ENCODE peak calls at places on chromosome 13, in eight cellular contexts. One of them, this sample, is unnamed.

GRCh38 chr13:107585466-107585865 is 629.9 kb downstream of the LIG4 start:
- DNase-seq in gastrocnemius medialis: no peak
- DNase-seq in ascending aorta: no peak
- DNase-seq in epithelial cell of esophagus: no peak
- DNase-seq in thyroid gland: no peak
- DNase-seq in pancreas: no peak
- DNase-seq in cardiac fibroblast: no peak
- DNase-seq in IMR-90: peak; percentile 46
- DNase-seq in this sample: peak; percentile 27

GRCh38 chr13:59319276-59319675 is 844.5 kb downstream of the DIAPH3 start:
- DNase-seq in gastrocnemius medialis: no peak
- DNase-seq in ascending aorta: no peak
- DNase-seq in epithelial cell of esophagus: no peak
- DNase-seq in thyroid gland: no peak
- DNase-seq in pancreas: no peak
- DNase-seq in cardiac fibroblast: no peak
- DNase-seq in IMR-90: no peak
- DNase-seq in this sample: no peak

GRCh38 chr13:33497146-33497845 is 211.7 kb upstream of the STARD13 start:
- DNase-seq in gastrocnemius medialis: no peak
- DNase-seq in ascending aorta: no peak
- DNase-seq in epithelial cell of esophagus: peak; percentile 37
- DNase-seq in thyroid gland: no peak
- DNase-seq in pancreas: no peak
- DNase-seq in cardiac fibroblast: no peak
- DNase-seq in IMR-90: peak; percentile 79
- DNase-seq in this sample: no peak

GRCh38 chr13:112256716-112257497 is 119.2 kb upstream of the SPACA7 start:
- DNase-seq in gastrocnemius medialis: no peak
- DNase-seq in ascending aorta: no peak
- DNase-seq in epithelial cell of esophagus: no peak
- DNase-seq in thyroid gland: no peak
- DNase-seq in pancreas: no peak
- DNase-seq in cardiac fibroblast: no peak
- DNase-seq in IMR-90: no peak
- DNase-seq in this sample: no peak

GRCh38 chr13:24923305-24923640 is 159.3 kb downstream of the RNF17 start:
- DNase-seq in gastrocnemius medialis: no peak
- DNase-seq in ascending aorta: no peak
- DNase-seq in epithelial cell of esophagus: no peak
- DNase-seq in thyroid gland: no peak
- DNase-seq in pancreas: no peak
- DNase-seq in cardiac fibroblast: peak; percentile 88
- DNase-seq in IMR-90: peak; percentile 75
- DNase-seq in this sample: peak; percentile 83

GRCh38 chr13:28528848-28529247 is 33.9 kb upstream of the FLT1 start:
- DNase-seq in gastrocnemius medialis: no peak
- DNase-seq in ascending aorta: no peak
- DNase-seq in epithelial cell of esophagus: no peak
- DNase-seq in thyroid gland: no peak
- DNase-seq in pancreas: no peak
- DNase-seq in cardiac fibroblast: no peak
- DNase-seq in IMR-90: no peak
- DNase-seq in this sample: no peak

GRCh38 chr13:27607125-27607524 is 13.2 kb downstream of the LNX2 start:
- DNase-seq in gastrocnemius medialis: peak; percentile 14
- DNase-seq in ascending aorta: peak; percentile 74
- DNase-seq in epithelial cell of esophagus: peak; percentile 78
- DNase-seq in thyroid gland: peak; percentile 14
- DNase-seq in pancreas: no peak
- DNase-seq in cardiac fibroblast: peak; percentile 88
- DNase-seq in IMR-90: peak; percentile 90
- DNase-seq in this sample: peak; percentile 67

GRCh38 chr13:73708393-73708985 is 425.7 kb downstream of the KLF12 start:
- DNase-seq in gastrocnemius medialis: no peak
- DNase-seq in ascending aorta: no peak
- DNase-seq in epithelial cell of esophagus: peak; percentile 83
- DNase-seq in thyroid gland: peak; percentile 68
- DNase-seq in pancreas: peak; percentile 59
- DNase-seq in cardiac fibroblast: peak; percentile 85
- DNase-seq in IMR-90: peak; percentile 71
- DNase-seq in this sample: peak; percentile 67

GRCh38 chr13:21603531-21604448 is at the start of gene MICU2:
- DNase-seq in gastrocnemius medialis: peak; percentile 75
- DNase-seq in ascending aorta: peak; percentile 95
- DNase-seq in epithelial cell of esophagus: peak; percentile 95
- DNase-seq in thyroid gland: peak; percentile 95
- DNase-seq in pancreas: peak; percentile 92
- DNase-seq in cardiac fibroblast: peak; percentile 94
- DNase-seq in IMR-90: peak; percentile 93
- DNase-seq in this sample: peak; percentile 92

GRCh38 chr13:33224686-33225085 is 60.9 kb downstream of the STARD13 start:
- DNase-seq in gastrocnemius medialis: no peak
- DNase-seq in ascending aorta: no peak
- DNase-seq in epithelial cell of esophagus: no peak
- DNase-seq in thyroid gland: no peak
- DNase-seq in pancreas: no peak
- DNase-seq in cardiac fibroblast: peak; percentile 51
- DNase-seq in IMR-90: peak; percentile 60
- DNase-seq in this sample: no peak

GRCh38 chr13:99811067-99811715 is 160.4 kb downstream of the ZIC5 start:
- DNase-seq in gastrocnemius medialis: no peak
- DNase-seq in ascending aorta: no peak
- DNase-seq in epithelial cell of esophagus: no peak
- DNase-seq in thyroid gland: no peak
- DNase-seq in pancreas: peak; percentile 19
- DNase-seq in cardiac fibroblast: no peak
- DNase-seq in IMR-90: no peak
- DNase-seq in this sample: no peak

GRCh38 chr13:39786091-39786490 is 130.6 kb downstream of the COG6 start:
- DNase-seq in gastrocnemius medialis: no peak
- DNase-seq in ascending aorta: no peak
- DNase-seq in epithelial cell of esophagus: no peak
- DNase-seq in thyroid gland: no peak
- DNase-seq in pancreas: no peak
- DNase-seq in cardiac fibroblast: peak; percentile 29
- DNase-seq in IMR-90: no peak
- DNase-seq in this sample: no peak

GRCh38 chr13:113121183-113121927 is 1.2 kb upstream of the F10 start:
- DNase-seq in gastrocnemius medialis: no peak
- DNase-seq in ascending aorta: peak; percentile 60
- DNase-seq in epithelial cell of esophagus: no peak
- DNase-seq in thyroid gland: no peak
- DNase-seq in pancreas: no peak
- DNase-seq in cardiac fibroblast: no peak
- DNase-seq in IMR-90: no peak
- DNase-seq in this sample: no peak

GRCh38 chr13:76014618-76015315 is 378.6 kb downstream of the LMO7 start:
- DNase-seq in gastrocnemius medialis: no peak
- DNase-seq in ascending aorta: no peak
- DNase-seq in epithelial cell of esophagus: peak; percentile 59
- DNase-seq in thyroid gland: peak; percentile 21
- DNase-seq in pancreas: no peak
- DNase-seq in cardiac fibroblast: peak; percentile 25
- DNase-seq in IMR-90: peak; percentile 80
- DNase-seq in this sample: peak; percentile 6

GRCh38 chr13:45775401-45775963 is 73.4 kb downstream of the CBY2 start:
- DNase-seq in gastrocnemius medialis: no peak
- DNase-seq in ascending aorta: no peak
- DNase-seq in epithelial cell of esophagus: no peak
- DNase-seq in thyroid gland: no peak
- DNase-seq in pancreas: no peak
- DNase-seq in cardiac fibroblast: no peak
- DNase-seq in IMR-90: no peak
- DNase-seq in this sample: no peak

DNA sequence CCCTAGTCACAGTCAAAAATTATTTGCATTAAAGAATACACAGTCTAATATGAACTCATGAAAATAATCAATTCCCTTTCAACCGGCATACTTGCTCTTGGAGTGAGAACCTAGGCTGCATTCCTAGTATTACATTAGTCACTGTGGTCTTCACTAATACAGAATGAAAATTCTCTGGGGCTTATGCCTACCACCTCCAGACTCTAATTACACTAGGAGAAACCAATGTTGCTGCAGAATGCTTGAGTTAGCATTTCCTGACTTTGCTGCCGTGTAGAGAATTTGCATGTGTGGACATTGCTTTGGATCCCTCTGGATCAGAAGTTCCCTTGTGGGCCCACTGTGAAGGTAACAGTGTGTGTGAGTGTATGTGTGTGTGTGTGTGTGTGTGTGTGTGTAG is 87.8 kb downstream of the CCNA1 start:
- DNase-seq in gastrocnemius medialis: no peak
- DNase-seq in ascending aorta: no peak
- DNase-seq in epithelial cell of esophagus: no peak
- DNase-seq in thyroid gland: no peak
- DNase-seq in pancreas: no peak
- DNase-seq in cardiac fibroblast: no peak
- DNase-seq in IMR-90: no peak
- DNase-seq in this sample: no peak
- H3K4me3 ChIP-seq in gastrocnemius medialis: no peak overlapping the region
- H3K4me3 ChIP-seq in ascending aorta: no peak overlapping the region
- H3K4me3 ChIP-seq in epithelial cell of esophagus: no peak overlapping the region
- H3K4me3 ChIP-seq in thyroid gland: no peak overlapping the region
- H3K4me3 ChIP-seq in pancreas: no peak overlapping the region
- H3K4me3 ChIP-seq in cardiac fibroblast: no peak overlapping the region
- H3K4me3 ChIP-seq in IMR-90: no peak overlapping the region
- H3K4me3 ChIP-seq in this sample: no peak overlapping the region

DNA sequence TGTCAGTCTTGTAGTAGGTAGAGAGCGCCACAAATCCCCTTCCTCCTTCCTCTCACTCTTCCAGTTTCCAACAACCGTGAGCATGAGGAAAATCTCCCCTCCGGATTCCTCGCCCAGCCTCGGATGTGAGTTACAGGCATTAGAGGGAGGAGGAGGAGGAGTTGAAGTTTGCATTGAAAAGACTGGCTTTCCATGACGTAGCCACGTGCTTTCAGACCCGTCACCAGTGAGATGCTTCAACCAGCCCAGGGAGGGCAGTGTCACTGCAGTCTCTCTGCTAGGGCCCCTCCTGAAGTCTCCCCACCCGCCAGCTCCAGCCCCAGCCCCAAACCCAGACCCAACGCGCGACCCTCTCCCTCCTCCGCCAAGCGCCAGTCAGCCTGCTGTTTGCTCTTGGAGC is 444 bp upstream of the FGF14 start:
- DNase-seq in gastrocnemius medialis: no peak
- DNase-seq in ascending aorta: peak; percentile 65
- DNase-seq in epithelial cell of esophagus: peak; percentile 47
- DNase-seq in thyroid gland: no peak
- DNase-seq in pancreas: peak; percentile 13
- DNase-seq in cardiac fibroblast: no peak
- DNase-seq in IMR-90: peak; percentile 39
- DNase-seq in this sample: no peak
- TF ChIP-seq CTCF in gastrocnemius medialis: no peak
- TF ChIP-seq CTCF in ascending aorta: no peak
- TF ChIP-seq CTCF in epithelial cell of esophagus: peak; percentile 10
- TF ChIP-seq CTCF in thyroid gland: no peak
- TF ChIP-seq CTCF in pancreas: no peak
- TF ChIP-seq CTCF in cardiac fibroblast: no peak
- TF ChIP-seq CTCF in IMR-90: no peak
- TF ChIP-seq CTCF in this sample: no peak

GRCh38 chr13:80339841-80340642 is 884 bp downstream of the SPRY2 start:
- DNase-seq in gastrocnemius medialis: peak; percentile 29
- DNase-seq in ascending aorta: peak; percentile 76
- DNase-seq in epithelial cell of esophagus: peak; percentile 59
- DNase-seq in thyroid gland: peak; percentile 67
- DNase-seq in pancreas: peak; percentile 50
- DNase-seq in cardiac fibroblast: peak; percentile 46
- DNase-seq in IMR-90: peak; percentile 42
- DNase-seq in this sample: no peak
- H3K4me3 ChIP-seq in gastrocnemius medialis: peak overlapping the region; percentile 94
- H3K4me3 ChIP-seq in ascending aorta: peak overlapping the region; percentile 91
- H3K4me3 ChIP-seq in epithelial cell of esophagus: peak overlapping the region; percentile 90
- H3K4me3 ChIP-seq in thyroid gland: peak overlapping the region; percentile 58
- H3K4me3 ChIP-seq in pancreas: peak overlapping the region; percentile 90
- H3K4me3 ChIP-seq in cardiac fibroblast: peak overlapping the region; percentile 97
- H3K4me3 ChIP-seq in IMR-90: peak overlapping the region; percentile 88
- H3K4me3 ChIP-seq in this sample: peak overlapping the region; percentile 82

GRCh38 chr13:77811981-77812380 is 106.7 kb downstream of the EDNRB start:
- DNase-seq in gastrocnemius medialis: no peak
- DNase-seq in ascending aorta: no peak
- DNase-seq in epithelial cell of esophagus: no peak
- DNase-seq in thyroid gland: no peak
- DNase-seq in pancreas: no peak
- DNase-seq in cardiac fibroblast: no peak
- DNase-seq in IMR-90: no peak
- DNase-seq in this sample: no peak

GRCh38 chr13:77810891-77811290 is 107.7 kb downstream of the EDNRB start:
- DNase-seq in gastrocnemius medialis: no peak
- DNase-seq in ascending aorta: no peak
- DNase-seq in epithelial cell of esophagus: peak; percentile 44
- DNase-seq in thyroid gland: no peak
- DNase-seq in pancreas: no peak
- DNase-seq in cardiac fibroblast: no peak
- DNase-seq in IMR-90: no peak
- DNase-seq in this sample: no peak

GRCh38 chr13:77815330-77815729 is 103.3 kb downstream of the EDNRB start:
- DNase-seq in gastrocnemius medialis: no peak
- DNase-seq in ascending aorta: no peak
- DNase-seq in epithelial cell of esophagus: no peak
- DNase-seq in thyroid gland: no peak
- DNase-seq in pancreas: no peak
- DNase-seq in cardiac fibroblast: no peak
- DNase-seq in IMR-90: no peak
- DNase-seq in this sample: no peak

DNA sequence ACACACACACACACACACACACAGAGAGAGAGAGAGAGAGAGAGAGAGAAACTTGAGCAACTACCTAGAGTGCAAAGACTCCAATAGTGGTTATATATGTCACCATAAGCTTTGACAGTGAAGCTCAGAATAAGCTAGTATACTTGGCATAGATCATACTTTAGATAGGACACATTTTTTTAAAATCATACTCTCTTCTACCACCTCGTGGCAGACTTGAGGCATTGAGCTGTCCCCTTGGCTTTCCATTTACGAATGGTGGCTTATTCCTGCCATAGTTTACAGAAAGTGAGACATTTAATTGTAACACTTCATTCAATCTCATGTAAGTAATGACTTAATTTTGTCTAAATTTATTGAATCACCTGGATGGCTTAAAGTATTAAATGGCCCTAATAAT is 108.2 kb downstream of the EDNRB start:
- DNase-seq in gastrocnemius medialis: no peak
- DNase-seq in ascending aorta: no peak
- DNase-seq in epithelial cell of esophagus: peak; percentile 10
- DNase-seq in thyroid gland: no peak
- DNase-seq in pancreas: no peak
- DNase-seq in cardiac fibroblast: peak; percentile 37
- DNase-seq in IMR-90: peak; percentile 34
- DNase-seq in this sample: peak; percentile 23
- TF ChIP-seq CTCF in gastrocnemius medialis: peak; percentile 24
- TF ChIP-seq CTCF in ascending aorta: no peak
- TF ChIP-seq CTCF in epithelial cell of esophagus: peak; percentile 24
- TF ChIP-seq CTCF in thyroid gland: peak; percentile 43
- TF ChIP-seq CTCF in pancreas: no peak
- TF ChIP-seq CTCF in cardiac fibroblast: peak; percentile 22
- TF ChIP-seq CTCF in IMR-90: peak; percentile 39
- TF ChIP-seq CTCF in this sample: peak; percentile 55

GRCh38 chr13:56850852-56851251 is 289.9 kb upstream of the PRR20A start:
- DNase-seq in gastrocnemius medialis: no peak
- DNase-seq in ascending aorta: no peak
- DNase-seq in epithelial cell of esophagus: no peak
- DNase-seq in thyroid gland: no peak
- DNase-seq in pancreas: no peak
- DNase-seq in cardiac fibroblast: no peak
- DNase-seq in IMR-90: no peak
- DNase-seq in this sample: no peak
- H3K4me3 ChIP-seq in gastrocnemius medialis: no peak overlapping the region
- H3K4me3 ChIP-seq in ascending aorta: no peak overlapping the region
- H3K4me3 ChIP-seq in epithelial cell of esophagus: no peak overlapping the region
- H3K4me3 ChIP-seq in thyroid gland: no peak overlapping the region
- H3K4me3 ChIP-seq in pancreas: no peak overlapping the region
- H3K4me3 ChIP-seq in cardiac fibroblast: no peak overlapping the region
- H3K4me3 ChIP-seq in IMR-90: no peak overlapping the region
- H3K4me3 ChIP-seq in this sample: no peak overlapping the region

GRCh38 chr13:55199132-55199531 is 1941.6 kb upstream of the PRR20A start:
- DNase-seq in gastrocnemius medialis: no peak
- DNase-seq in ascending aorta: no peak
- DNase-seq in epithelial cell of esophagus: no peak
- DNase-seq in thyroid gland: no peak
- DNase-seq in pancreas: no peak
- DNase-seq in cardiac fibroblast: no peak
- DNase-seq in IMR-90: no peak
- DNase-seq in this sample: no peak
- TF ChIP-seq CTCF in gastrocnemius medialis: no peak
- TF ChIP-seq CTCF in ascending aorta: no peak
- TF ChIP-seq CTCF in epithelial cell of esophagus: no peak
- TF ChIP-seq CTCF in thyroid gland: no peak
- TF ChIP-seq CTCF in pancreas: no peak
- TF ChIP-seq CTCF in cardiac fibroblast: no peak
- TF ChIP-seq CTCF in IMR-90: no peak
- TF ChIP-seq CTCF in this sample: no peak